ENCODE peak calls at places on chromosome 21, in eight cellular contexts. J is GM12891; W is HEK293T; Z is progenitor cell of endocrine pancreas; T is psoas muscle; D is GM12865; R is stimulated activated CD8-positive, alpha-beta memory T cell treated with anti-CD3 and anti-CD28 coated beads, Interleukin-15, amount 100 ng/mL, for 1 hour; K is Calu3. M is an unnamed sample.

GRCh38 chr21:38936237-38936636 is 130.5 kb downstream of the ETS2 start:
- DNase-seq in J (no peak), W (no peak), T (no peak), D (no peak), K (no peak), Z (no peak), R (no peak), M (no peak)

GRCh38 chr21:46189213-46189958 is 5.1 kb upstream of the SPATC1L start:
- DNase-seq in Z (no peak), J (no peak), T (peak; percentile 41), K (no peak), D (no peak), R (no peak), W (no peak), M (no peak)

GRCh38 chr21:39094847-39095525 is 88.3 kb downstream of the PSMG1 start:
- DNase-seq in K (no peak), Z (no peak), D (no peak), J (no peak), R (no peak), T (no peak), W (no peak), M (no peak)

GRCh38 chr21:41156128-41156527 is 11.8 kb upstream of the BACE2 start:
- DNase-seq in D (no peak), R (no peak), T (no peak), W (no peak), Z (no peak), K (no peak), J (no peak), M (no peak)

GRCh38 chr21:43331962-43332458 is 94.9 kb downstream of the SIK1 start:
- DNase-seq in D (no peak), Z (no peak), T (peak; percentile 43), W (no peak), J (no peak), R (no peak), K (no peak), M (no peak)

GRCh38 chr21:17003763-17004373 is 509.0 kb upstream of the CXADR start:
- DNase-seq in Z (no peak), T (no peak), R (no peak), J (no peak), W (no peak), K (no peak), D (no peak), M (no peak)

GRCh38 chr21:25039461-25040380 is 567.6 kb downstream of the MRPL39 start:
- DNase-seq in J (no peak), W (no peak), D (peak; percentile 73), R (no peak), Z (no peak), T (no peak), K (no peak), M (no peak)

GRCh38 chr21:42437786-42438185 is 34.1 kb downstream of the UBASH3A start:
- DNase-seq in K (no peak), R (no peak), T (no peak), D (no peak), J (no peak), Z (peak; percentile 49), W (no peak), M (no peak)

GRCh38 chr21:39588884-39589283 is 23.9 kb upstream of the B3GALT5 start:
- DNase-seq in J (no peak), Z (no peak), W (no peak), D (no peak), R (no peak), T (no peak), K (no peak), M (no peak)

GRCh38 chr21:41881051-41881450 is 1.9 kb upstream of the PRDM15 start:
- DNase-seq in J (no peak), T (no peak), W (no peak), R (no peak), D (no peak), Z (no peak), K (no peak), M (no peak)

GRCh38 chr21:17396948-17397347 is 115.9 kb upstream of the CXADR start:
- DNase-seq in K (no peak), W (no peak), J (no peak), D (no peak), R (no peak), Z (no peak), T (no peak), M (no peak)

GRCh38 chr21:46062471-46063211 is 35.3 kb upstream of the COL6A2 start:
- DNase-seq in Z (peak; percentile 3), K (no peak), J (no peak), D (no peak), T (peak; percentile 19), W (no peak), R (no peak), M (no peak)

GRCh38 chr21:39867198-39867650 is at the start of gene PCP4:
- DNase-seq in W (peak; percentile 65), J (peak; percentile 35), K (peak; percentile 64), R (no peak), T (no peak), D (peak; percentile 53), Z (peak; percentile 64), M (peak; percentile 77)

GRCh38 chr21:41752231-41752681 is 14.6 kb downstream of the RIPK4 start:
- DNase-seq in T (no peak), R (no peak), J (no peak), Z (no peak), D (no peak), K (no peak), W (no peak), M (no peak)

GRCh38 chr21:45482899-45483821 is 59.1 kb downstream of the SLC19A1 start:
- DNase-seq in K (no peak), T (peak; percentile 47), W (no peak), Z (no peak), J (no peak), R (peak; percentile 14), D (no peak), M (no peak)

GRCh38 chr21:45299026-45299863 is 11.6 kb upstream of the POFUT2 start:
- DNase-seq in J (no peak), W (no peak), K (no peak), D (no peak), Z (no peak), T (peak; percentile 37), R (no peak), M (no peak)

GRCh38 chr21:35220301-35220700 is 171.2 kb upstream of the RUNX1 start:
- DNase-seq in Z (no peak), R (no peak), T (no peak), W (no peak), K (no peak), J (no peak), D (no peak), M (no peak)

GRCh38 chr21:41975391-41976272 is 21.8 kb upstream of the C2CD2 start:
- DNase-seq in T (no peak), R (no peak), K (no peak), W (no peak), Z (no peak), J (no peak), D (no peak), M (no peak)

GRCh38 chr21:28513450-28513849 is 479.2 kb downstream of the LTN1 start:
- DNase-seq in R (no peak), K (no peak), Z (no peak), D (no peak), W (no peak), J (no peak), T (no peak), M (no peak)

GRCh38 chr21:45537111-45537745 is 5.0 kb downstream of the SLC19A1 start:
- DNase-seq in R (no peak), D (no peak), T (peak; percentile 39), W (no peak), Z (no peak), K (no peak), J (no peak), M (no peak)